ENCODE peak calls at places on chromosomes 3 and 15, in five cellular contexts. One of them, this sample, is unnamed.

GRCh38 chr3:100261481-100261903 is 700 bp downstream of the TBC1D23 start:
- DNase-seq in Peyer's patch: no peak
- DNase-seq in lung: no peak
- DNase-seq in kidney epithelial cell: no peak
- DNase-seq in GM23338: no peak
- DNase-seq in this sample: no peak

GRCh38 chr15:40743921-40744809 is 10.9 kb downstream of the RMDN3 start:
- DNase-seq in Peyer's patch: peak
- DNase-seq in lung: no peak
- DNase-seq in kidney epithelial cell: no peak
- DNase-seq in GM23338: peak
- DNase-seq in this sample: peak

GRCh38 chr3:164375995-164376394 is 702.3 kb downstream of the SI start:
- DNase-seq in Peyer's patch: no peak
- DNase-seq in lung: no peak
- DNase-seq in kidney epithelial cell: no peak
- DNase-seq in GM23338: no peak
- DNase-seq in this sample: no peak

GRCh38 chr15:47066386-47066785 is 650.9 kb upstream of the SEMA6D start:
- DNase-seq in lung: no peak
- DNase-seq in GM23338: no peak
- DNase-seq in kidney epithelial cell: no peak
- DNase-seq in Peyer's patch: no peak
- DNase-seq in this sample: no peak

GRCh38 chr3:128849776-128850542 is 29.5 kb upstream of the ACAD9 start:
- DNase-seq in Peyer's patch: no peak
- DNase-seq in GM23338: peak
- DNase-seq in lung: no peak
- DNase-seq in kidney epithelial cell: no peak
- DNase-seq in this sample: peak

GRCh38 chr15:77352932-77353331 is 67.0 kb downstream of the PEAK1 start:
- DNase-seq in lung: no peak
- DNase-seq in kidney epithelial cell: no peak
- DNase-seq in GM23338: no peak
- DNase-seq in Peyer's patch: no peak
- DNase-seq in this sample: no peak

GRCh38 chr3:129015388-129016105 is 14.4 kb downstream of the EFCC1 start:
- DNase-seq in lung: no peak
- DNase-seq in kidney epithelial cell: no peak
- DNase-seq in GM23338: no peak
- DNase-seq in Peyer's patch: peak
- DNase-seq in this sample: peak

GRCh38 chr3:50510325-50510724 is 6.9 kb upstream of the CACNA2D2 start:
- DNase-seq in kidney epithelial cell: no peak
- DNase-seq in lung: no peak
- DNase-seq in Peyer's patch: no peak
- DNase-seq in GM23338: no peak
- DNase-seq in this sample: no peak

GRCh38 chr3:61663728-61664492 is 102.5 kb downstream of the PTPRG start:
- DNase-seq in kidney epithelial cell: peak
- DNase-seq in Peyer's patch: no peak
- DNase-seq in GM23338: peak
- DNase-seq in lung: no peak
- DNase-seq in this sample: peak

GRCh38 chr3:50815844-50816243 is 141.1 kb downstream of the DOCK3 start:
- DNase-seq in GM23338: no peak
- DNase-seq in lung: no peak
- DNase-seq in kidney epithelial cell: no peak
- DNase-seq in Peyer's patch: no peak
- DNase-seq in this sample: no peak

GRCh38 chr15:28114721-28115622 is 15.9 kb upstream of the OCA2 start:
- DNase-seq in kidney epithelial cell: no peak
- DNase-seq in lung: no peak
- DNase-seq in Peyer's patch: no peak
- DNase-seq in GM23338: no peak
- DNase-seq in this sample: no peak

GRCh38 chr3:123067689-123068226 is 933 bp downstream of the PDIA5 start:
- DNase-seq in kidney epithelial cell: no peak
- DNase-seq in Peyer's patch: no peak
- DNase-seq in lung: no peak
- DNase-seq in GM23338: peak
- DNase-seq in this sample: no peak

GRCh38 chr3:33490641-33491241 is 50.5 kb upstream of the UBP1 start:
- DNase-seq in lung: no peak
- DNase-seq in Peyer's patch: no peak
- DNase-seq in kidney epithelial cell: no peak
- DNase-seq in GM23338: no peak
- DNase-seq in this sample: peak

GRCh38 chr3:30752961-30753360 is 141.5 kb downstream of the GADL1 start:
- DNase-seq in Peyer's patch: no peak
- DNase-seq in kidney epithelial cell: peak
- DNase-seq in lung: peak
- DNase-seq in GM23338: no peak
- DNase-seq in this sample: peak

GRCh38 chr15:29569533-29570092 is 252.7 kb downstream of the TJP1 start:
- DNase-seq in kidney epithelial cell: no peak
- DNase-seq in lung: no peak
- DNase-seq in Peyer's patch: no peak
- DNase-seq in GM23338: peak
- DNase-seq in this sample: no peak

GRCh38 chr3:28247286-28247685 is 5.9 kb downstream of the CMC1 start:
- DNase-seq in lung: no peak
- DNase-seq in GM23338: no peak
- DNase-seq in kidney epithelial cell: no peak
- DNase-seq in Peyer's patch: no peak
- DNase-seq in this sample: no peak

GRCh38 chr3:37540786-37541185 is 320.9 kb upstream of the CTDSPL start:
- DNase-seq in GM23338: no peak
- DNase-seq in lung: no peak
- DNase-seq in Peyer's patch: no peak
- DNase-seq in kidney epithelial cell: no peak
- DNase-seq in this sample: no peak

GRCh38 chr3:127452321-127452821 is 138.2 kb downstream of the TPRA1 start:
- DNase-seq in Peyer's patch: peak
- DNase-seq in GM23338: peak
- DNase-seq in kidney epithelial cell: no peak
- DNase-seq in lung: no peak
- DNase-seq in this sample: no peak

GRCh38 chr3:143078883-143079282 is 40.7 kb upstream of the CHST2 start:
- DNase-seq in GM23338: no peak
- DNase-seq in Peyer's patch: no peak
- DNase-seq in lung: no peak
- DNase-seq in kidney epithelial cell: peak
- DNase-seq in this sample: peak

GRCh38 chr3:35932995-35933394 is 293.7 kb downstream of the ARPP21 start:
- DNase-seq in lung: no peak
- DNase-seq in GM23338: no peak
- DNase-seq in kidney epithelial cell: peak
- DNase-seq in Peyer's patch: no peak
- DNase-seq in this sample: peak

GRCh38 chr3:34090876-34091275 is 292.4 kb downstream of the PDCD6IP start:
- DNase-seq in kidney epithelial cell: no peak
- DNase-seq in lung: no peak
- DNase-seq in GM23338: no peak
- DNase-seq in Peyer's patch: no peak
- DNase-seq in this sample: no peak

GRCh38 chr15:77865106-77865630 is 212.3 kb downstream of the TBC1D2B start:
- DNase-seq in GM23338: no peak
- DNase-seq in kidney epithelial cell: no peak
- DNase-seq in lung: no peak
- DNase-seq in Peyer's patch: peak
- DNase-seq in this sample: no peak

GRCh38 chr3:60228823-60229222 is 1022.4 kb downstream of the FHIT start:
- DNase-seq in kidney epithelial cell: no peak
- DNase-seq in lung: no peak
- DNase-seq in GM23338: no peak
- DNase-seq in Peyer's patch: no peak
- DNase-seq in this sample: no peak

GRCh38 chr15:41022487-41023090 is 69.3 kb downstream of the CHAC1 start:
- DNase-seq in Peyer's patch: no peak
- DNase-seq in kidney epithelial cell: no peak
- DNase-seq in GM23338: peak
- DNase-seq in lung: peak
- DNase-seq in this sample: peak

GRCh38 chr15:30038667-30039523 is 43.9 kb upstream of the GOLGA8J start:
- DNase-seq in lung: no peak
- DNase-seq in kidney epithelial cell: no peak
- DNase-seq in GM23338: no peak
- DNase-seq in Peyer's patch: peak
- DNase-seq in this sample: no peak

GRCh38 chr3:71131893-71132314 is 451.6 kb downstream of the FOXP1 start:
- DNase-seq in GM23338: no peak
- DNase-seq in Peyer's patch: no peak
- DNase-seq in kidney epithelial cell: no peak
- DNase-seq in lung: no peak
- DNase-seq in this sample: no peak

GRCh38 chr15:69117431-69117841 is 43.0 kb upstream of the GLCE start:
- DNase-seq in GM23338: peak
- DNase-seq in Peyer's patch: no peak
- DNase-seq in kidney epithelial cell: no peak
- DNase-seq in lung: no peak
- DNase-seq in this sample: no peak

GRCh38 chr15:60347480-60348069 is 50.2 kb downstream of the ANXA2 start:
- DNase-seq in GM23338: no peak
- DNase-seq in kidney epithelial cell: no peak
- DNase-seq in lung: no peak
- DNase-seq in Peyer's patch: no peak
- DNase-seq in this sample: no peak

GRCh38 chr3:117435481-117435880 is 725.9 kb downstream of the TUSC7 start:
- DNase-seq in kidney epithelial cell: no peak
- DNase-seq in Peyer's patch: no peak
- DNase-seq in lung: no peak
- DNase-seq in GM23338: no peak
- DNase-seq in this sample: no peak

GRCh38 chr3:10360478-10360877 is 39.6 kb upstream of the SEC13 start:
- DNase-seq in kidney epithelial cell: no peak
- DNase-seq in lung: no peak
- DNase-seq in GM23338: no peak
- DNase-seq in Peyer's patch: no peak
- DNase-seq in this sample: no peak
- TF ChIP-seq CTCF in kidney epithelial cell: no peak
- TF ChIP-seq CTCF in lung: no peak
- TF ChIP-seq CTCF in GM23338: no peak
- TF ChIP-seq CTCF in Peyer's patch: no peak
- TF ChIP-seq CTCF in this sample: no peak

DNA sequence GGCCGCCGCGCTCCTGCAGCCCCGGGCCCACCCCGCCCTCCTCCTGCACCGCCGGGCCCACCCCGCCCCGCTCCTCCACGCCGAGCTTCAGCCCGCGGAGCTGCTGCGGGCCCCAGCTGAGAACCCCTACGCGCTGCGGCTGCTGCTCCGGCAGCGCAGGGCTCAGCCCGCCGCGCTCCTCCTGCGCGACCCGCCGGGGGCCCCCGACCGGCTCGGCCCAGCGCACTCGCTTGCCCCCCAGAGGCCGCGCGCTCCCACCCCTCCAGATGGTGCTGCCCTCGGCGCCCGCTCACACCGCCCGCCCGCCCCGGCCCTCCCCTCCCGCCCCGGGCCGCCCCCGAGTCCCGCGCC is 918 bp upstream of the TNK2 start:
- DNase-seq in kidney epithelial cell: no peak
- DNase-seq in Peyer's patch: no peak
- DNase-seq in GM23338: peak
- DNase-seq in lung: no peak
- DNase-seq in this sample: no peak
- H3K4me3 ChIP-seq in kidney epithelial cell: peak
- H3K4me3 ChIP-seq in Peyer's patch: peak
- H3K4me3 ChIP-seq in GM23338: peak
- H3K4me3 ChIP-seq in lung: peak
- H3K4me3 ChIP-seq in this sample: peak

GRCh38 chr3:106331636-106332035 is 462.8 kb upstream of the CBLB start:
- DNase-seq in lung: no peak
- DNase-seq in kidney epithelial cell: no peak
- DNase-seq in Peyer's patch: no peak
- DNase-seq in GM23338: no peak
- DNase-seq in this sample: no peak

GRCh38 chr3:106332135-106332534 is 463.3 kb upstream of the CBLB start:
- DNase-seq in Peyer's patch: no peak
- DNase-seq in kidney epithelial cell: no peak
- DNase-seq in lung: no peak
- DNase-seq in GM23338: no peak
- DNase-seq in this sample: no peak

GRCh38 chr3:106329505-106329904 is 460.7 kb upstream of the CBLB start:
- DNase-seq in GM23338: no peak
- DNase-seq in Peyer's patch: no peak
- DNase-seq in lung: no peak
- DNase-seq in kidney epithelial cell: no peak
- DNase-seq in this sample: no peak

GRCh38 chr3:106333911-106334618 is 465.3 kb upstream of the CBLB start:
- DNase-seq in GM23338: no peak
- DNase-seq in Peyer's patch: no peak
- DNase-seq in kidney epithelial cell: peak
- DNase-seq in lung: no peak
- DNase-seq in this sample: peak

DNA sequence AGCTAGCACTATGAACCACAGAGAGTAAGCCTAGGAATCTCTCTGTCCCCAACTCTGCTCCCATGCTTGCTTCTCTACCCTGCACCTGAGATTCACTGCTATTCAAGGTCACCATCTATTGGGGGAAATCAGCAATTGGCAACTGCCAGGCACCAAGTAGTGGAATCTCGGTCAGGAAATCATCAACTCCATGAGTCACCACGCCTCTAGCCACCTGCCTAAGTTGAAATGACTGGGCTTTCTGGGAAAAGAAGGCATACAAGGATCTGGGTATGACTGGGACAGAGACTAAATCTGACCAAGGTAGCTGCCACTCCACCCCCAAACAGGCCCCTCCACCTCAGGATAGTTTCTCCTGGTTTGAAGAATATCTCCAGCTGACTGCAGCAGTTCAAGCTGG is 464.1 kb upstream of the CBLB start:
- DNase-seq in Peyer's patch: no peak
- DNase-seq in GM23338: peak
- DNase-seq in kidney epithelial cell: peak
- DNase-seq in lung: no peak
- DNase-seq in this sample: no peak
- TF ChIP-seq CTCF in Peyer's patch: no peak
- TF ChIP-seq CTCF in GM23338: peak
- TF ChIP-seq CTCF in kidney epithelial cell: peak
- TF ChIP-seq CTCF in lung: no peak
- TF ChIP-seq CTCF in this sample: no peak

DNA sequence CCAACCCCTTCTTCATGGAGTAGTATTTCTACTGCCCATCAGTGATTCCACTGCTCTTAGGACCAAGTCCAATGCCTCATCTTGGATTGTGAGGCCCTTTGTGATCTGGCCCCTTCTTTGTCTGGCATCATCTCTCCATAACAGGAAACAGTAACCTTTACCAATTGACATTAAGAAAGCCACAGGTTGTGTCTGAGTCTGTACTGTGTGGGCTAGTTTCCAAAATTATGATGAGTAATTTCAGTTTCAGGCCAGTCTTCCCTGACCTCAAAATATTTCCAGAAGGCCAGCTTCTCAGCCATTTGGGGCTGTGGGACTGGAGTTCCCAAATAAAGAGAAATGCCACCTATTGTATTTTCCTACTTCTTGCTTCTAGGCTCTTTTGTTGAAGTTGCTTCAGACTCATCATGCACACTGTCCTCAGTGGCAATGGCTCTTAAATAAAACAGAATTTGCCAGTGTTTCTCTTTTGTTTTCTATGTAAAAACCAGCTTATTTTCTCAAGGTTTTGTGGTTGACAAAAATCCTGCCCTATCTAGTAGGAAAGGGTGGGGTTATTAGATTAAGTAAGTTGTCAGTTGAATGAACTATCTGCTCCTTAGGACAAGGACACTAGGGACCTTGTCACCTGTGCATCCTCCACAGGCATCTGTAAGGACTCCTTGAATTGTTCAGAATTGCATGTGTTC is 47.0 kb upstream of the ACKR4 start:
- DNase-seq in GM23338: no peak
- DNase-seq in kidney epithelial cell: no peak
- DNase-seq in Peyer's patch: no peak
- DNase-seq in lung: no peak
- DNase-seq in this sample: peak
- H3K4me3 ChIP-seq in GM23338: no peak
- H3K4me3 ChIP-seq in kidney epithelial cell: no peak
- H3K4me3 ChIP-seq in Peyer's patch: no peak
- H3K4me3 ChIP-seq in lung: no peak
- H3K4me3 ChIP-seq in this sample: no peak

This sample was measured in fibroblast of pulmonary artery.